ENCODE peak calls at places on chromosome 16, in nine cellular contexts. Z is mammary epithelial cell, A is transverse colon, O is pancreas, J is H9, M is fibroblast of lung, S is neuronal stem cell, E is psoas muscle, F is mesenchymal stem cell. V is an unnamed sample.
A peak's percentile ranks its signal among the peaks of the same experiment; 100 is the strongest.

GRCh38 chr16:8849411-8850011 is 19.3 kb downstream of the CARHSP1 start:
- DNase-seq in Z (no peak), A (no peak), O (no peak), J (no peak), M (peak; percentile 46), S (no peak), E (no peak), F (peak; percentile 88), V (no peak)

GRCh38 chr16:49092704-49093103 is 188.9 kb downstream of the CBLN1 start:
- DNase-seq in Z (peak; percentile 2), A (no peak), O (no peak), J (no peak), M (no peak), S (no peak), E (no peak), F (no peak), V (no peak)

GRCh38 chr16:4588961-4589360 is 25.7 kb downstream of the UBALD1 start:
- DNase-seq in Z (no peak), A (no peak), O (no peak), J (no peak), M (no peak), S (no peak), E (no peak), F (no peak), V (no peak)

GRCh38 chr16:7284780-7285179 is 47.9 kb upstream of the RBFOX1 start:
- DNase-seq in Z (no peak), A (no peak), O (no peak), J (no peak), M (no peak), S (no peak), E (no peak), F (no peak), V (no peak)

GRCh38 chr16:87172632-87173031 is 144.6 kb downstream of the C16orf95 start:
- DNase-seq in Z (no peak), A (no peak), O (no peak), J (no peak), M (no peak), S (no peak), E (no peak), F (no peak), V (no peak)

GRCh38 chr16:48244080-48244862 is at the start of gene LONP2:
- DNase-seq in Z (peak; percentile 93), A (peak; percentile 93), O (peak; percentile 89), J (peak; percentile 90), M (peak; percentile 89), S (peak; percentile 72), E (peak; percentile 95), F (peak; percentile 88), V (peak; percentile 92)

GRCh38 chr16:9518054-9518453 is 426.6 kb downstream of the HAPSTR1 start:
- DNase-seq in Z (peak; percentile 17), A (no peak), O (no peak), J (no peak), M (no peak), S (no peak), E (no peak), F (no peak), V (peak; percentile 35)

GRCh38 chr16:52740333-52740732 is 193.4 kb upstream of the TOX3 start:
- DNase-seq in Z (no peak), A (no peak), O (no peak), J (no peak), M (no peak), S (no peak), E (no peak), F (no peak), V (no peak)

GRCh38 chr16:86823895-86824671 is 245.7 kb downstream of the FOXL1 start:
- DNase-seq in Z (peak; percentile 96), A (no peak), O (no peak), J (no peak), M (peak; percentile 99), S (no peak), E (no peak), F (peak; percentile 72), V (no peak)

GRCh38 chr16:24734382-24734781 is 4.9 kb downstream of the TNRC6A start:
- DNase-seq in Z (no peak), A (no peak), O (no peak), J (no peak), M (peak; percentile 70), S (no peak), E (no peak), F (peak; percentile 54), V (no peak)

GRCh38 chr16:24738895-24739294 is 9.4 kb downstream of the TNRC6A start:
- DNase-seq in Z (no peak), A (no peak), O (no peak), J (no peak), M (no peak), S (no peak), E (no peak), F (no peak), V (no peak)

GRCh38 chr16:24737916-24738594 is 8.6 kb downstream of the TNRC6A start:
- DNase-seq in Z (no peak), A (no peak), O (no peak), J (no peak), M (no peak), S (no peak), E (no peak), F (no peak), V (no peak)

GRCh38 chr16:24736758-24737157 is 7.3 kb downstream of the TNRC6A start:
- DNase-seq in Z (no peak), A (no peak), O (no peak), J (no peak), M (no peak), S (no peak), E (no peak), F (no peak), V (no peak)

DNA sequence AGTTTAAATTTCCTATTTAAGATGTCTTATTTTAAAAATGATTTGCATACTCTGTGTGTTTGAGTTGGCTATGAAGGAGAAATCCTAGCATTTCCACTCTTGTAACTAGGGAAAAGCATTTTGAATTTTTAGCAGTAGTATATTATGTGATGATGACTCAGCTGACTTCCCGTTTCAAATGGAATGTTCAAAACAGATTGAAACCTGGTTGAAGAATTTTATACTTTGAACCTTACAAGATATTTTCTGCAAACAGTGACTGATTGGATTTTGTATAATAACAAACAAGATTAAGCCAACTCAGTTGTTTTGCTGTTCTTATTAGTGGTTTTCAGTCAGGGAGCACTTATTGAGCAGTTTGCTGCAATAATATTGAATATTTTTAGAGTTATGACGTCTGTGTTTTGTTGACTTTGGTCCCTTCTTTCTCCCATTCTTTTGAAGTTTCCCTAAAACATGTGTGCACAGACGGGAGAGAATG is 8.0 kb downstream of the TNRC6A start:
- DNase-seq in Z (no peak), A (no peak), O (no peak), J (no peak), M (peak; percentile 70), S (no peak), E (no peak), F (peak; percentile 25), V (no peak)
- H3K4me1 ChIP-seq in Z (peaks cover 27% of the 10 kb centered on the region), A (peaks cover 37% of the 10 kb centered on the region), O (peaks cover 11% of the 10 kb centered on the region), J (peaks cover 6% of the 10 kb centered on the region), M (peaks cover 12% of the 10 kb centered on the region), S (no peaks in the 10 kb centered on the region), E (peaks cover 84% of the 10 kb centered on the region), F (peaks cover 4% of the 10 kb centered on the region), V (peaks cover 15% of the 10 kb centered on the region)

GRCh38 chr16:71210-71539 is 1.3 kb downstream of the RHBDF1 start:
- DNase-seq in Z (no peak), A (no peak), O (no peak), J (no peak), M (no peak), S (no peak), E (peak; percentile 50), F (no peak), V (no peak)
- H3K27ac ChIP-seq in Z (peak overlapping the region; percentile 48), A (peak overlapping the region; percentile 90), O (peak overlapping the region; percentile 78), J (no peak overlapping the region), M (peak overlapping the region; percentile 76), S (no peak overlapping the region), E (peak overlapping the region; percentile 87), F (peak overlapping the region; percentile 55), V (peak overlapping the region; percentile 95)

GRCh38 chr16:56417138-56417537 is 8.2 kb downstream of the AMFR start:
- DNase-seq in Z (no peak), A (no peak), O (no peak), J (no peak), M (no peak), S (no peak), E (no peak), F (no peak), V (no peak)
- H3K4me1 ChIP-seq in Z (peaks cover 8% of the 10 kb centered on the region), A (no peaks in the 10 kb centered on the region), O (peaks cover 14% of the 10 kb centered on the region), J (peaks cover 8% of the 10 kb centered on the region), M (peaks cover 5% of the 10 kb centered on the region), S (no peaks in the 10 kb centered on the region), E (peaks cover 48% of the 10 kb centered on the region), F (peaks cover 3% of the 10 kb centered on the region), V (peaks cover under 1% of the 10 kb centered on the region)

DNA sequence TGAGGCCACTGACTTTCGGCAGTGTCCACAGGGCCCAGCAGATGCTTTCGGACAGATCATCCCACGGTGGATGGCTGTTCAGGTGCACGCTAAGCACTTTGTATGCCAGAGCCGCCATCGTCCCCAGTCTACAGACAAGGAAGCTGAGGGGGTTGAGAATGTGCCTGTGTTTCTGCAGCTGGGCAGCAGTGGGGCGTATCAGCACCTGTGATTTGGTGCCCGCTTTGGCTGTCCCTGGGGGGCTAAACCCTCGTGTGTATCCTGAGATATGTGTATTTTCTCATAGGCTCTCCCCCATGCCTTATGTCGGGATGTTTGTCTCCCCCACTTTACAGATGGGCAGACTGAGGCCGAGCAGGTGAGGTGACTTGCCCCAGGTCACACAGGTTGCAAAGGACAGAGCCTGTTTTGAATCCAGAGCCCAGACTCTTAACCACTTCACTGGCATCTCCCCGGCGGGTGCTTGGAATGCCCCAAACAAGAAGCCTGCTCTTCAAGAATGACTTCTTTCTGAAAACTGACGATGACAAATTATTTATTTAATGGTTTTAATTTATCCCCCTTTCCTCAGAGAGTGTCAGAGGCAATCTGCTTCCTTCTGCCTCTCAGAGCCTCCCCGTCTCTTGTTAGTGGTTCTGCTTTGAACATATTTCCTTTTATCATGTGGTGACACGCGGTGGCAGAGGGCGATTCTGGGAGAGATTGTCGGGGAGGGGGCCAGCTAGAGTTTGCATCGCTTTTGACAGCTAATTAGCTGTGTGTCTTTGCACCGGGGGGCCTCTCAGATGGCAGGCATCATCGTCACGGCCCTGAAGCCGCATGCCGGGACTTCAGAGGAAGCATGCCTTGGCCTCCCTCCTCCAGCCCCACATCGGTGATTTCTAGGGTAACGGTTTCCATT is 149.6 kb upstream of the CIBAR2 start:
- DNase-seq in Z (no peak), A (no peak), O (no peak), J (no peak), M (no peak), S (no peak), E (no peak), F (no peak), V (no peak)
- H3K27ac ChIP-seq in Z (no peak overlapping the region), A (no peak overlapping the region), O (no peak overlapping the region), J (no peak overlapping the region), M (no peak overlapping the region), S (no peak overlapping the region), E (no peak overlapping the region), F (no peak overlapping the region), V (no peak overlapping the region)